ENCODE peak calls at places on chromosomes 5 and 9, in seven cellular contexts. N is neuronal stem cell, Z is trophoblast cell, T is IMR-90, D is H9, I is H1, P is mesendoderm. Q is an unnamed sample.

GRCh38 chr5:160548949-160549665 is 127.5 kb downstream of the PTTG1 start:
- DNase-seq in T (no peak), D (no peak), P (no peak), N (no peak), Z (no peak), I (no peak), Q (no peak)

GRCh38 chr5:43039115-43039467 is 1.0 kb downstream of the ANXA2R start:
- DNase-seq in P (no peak), T (no peak), I (no peak), Z (no peak), D (no peak), N (no peak), Q (no peak)

GRCh38 chr5:139745800-139746690 is 49.6 kb upstream of the PSD2 start:
- DNase-seq in Z (peak), D (peak), P (peak), N (peak), I (peak), T (peak), Q (peak)

GRCh38 chr5:137316346-137316736 is 182.8 kb downstream of the SPOCK1 start:
- DNase-seq in D (no peak), I (no peak), N (no peak), T (peak), Z (no peak), P (no peak), Q (no peak)

GRCh38 chr5:179257190-179257741 is 88.0 kb downstream of the ADAMTS2 start:
- DNase-seq in N (no peak), T (no peak), I (no peak), D (peak), Z (no peak), P (no peak), Q (no peak)

GRCh38 chr5:58136416-58136815 is 323.5 kb downstream of the PLK2 start:
- DNase-seq in I (no peak), Z (no peak), N (no peak), D (no peak), P (no peak), T (no peak), Q (no peak)

GRCh38 chr5:555058-555623 is 30.9 kb upstream of the SLC9A3 start:
- DNase-seq in P (no peak), T (no peak), N (no peak), D (no peak), I (no peak), Z (no peak), Q (no peak)

GRCh38 chr5:96094904-96095303 is 133.3 kb upstream of the ELL2 start:
- DNase-seq in T (no peak), I (no peak), Z (no peak), D (no peak), N (no peak), P (no peak), Q (no peak)

GRCh38 chr5:121031487-121031886 is 567.4 kb downstream of the PRR16 start:
- DNase-seq in Z (no peak), T (no peak), D (no peak), P (no peak), N (no peak), I (no peak), Q (no peak)

GRCh38 chr5:10634562-10634961 is 70.7 kb downstream of the ANKRD33B start:
- DNase-seq in I (no peak), P (no peak), D (no peak), T (no peak), Z (no peak), N (no peak), Q (no peak)

GRCh38 chr9:12777149-12778010 is 2.6 kb downstream of the LURAP1L start:
- DNase-seq in P (no peak), N (no peak), Z (peak), T (no peak), D (no peak), I (no peak), Q (peak)
- H3K4ac ChIP-seq in P (no peak), N (no peak), Z (no peak), T (peak), D (no peak), I (no peak), Q (no peak)

GRCh38 chr5:116546033-116546742 is 28.4 kb downstream of the SEMA6A start:
- DNase-seq in I (no peak), T (no peak), Z (peak), D (no peak), P (peak), N (no peak), Q (peak)
- H3K27ac ChIP-seq in I (no peak), T (no peak), Z (peak), D (no peak), P (no peak), N (no peak), Q (no peak)

GRCh38 chr9:124219290-124219605 is 38.5 kb upstream of the NEK6 start:
- DNase-seq in T (no peak), Z (no peak), I (no peak), P (no peak), D (no peak), N (no peak), Q (no peak)

GRCh38 chr9:124220551-124221451 is 36.9 kb upstream of the NEK6 start:
- DNase-seq in D (no peak), T (peak), I (no peak), N (no peak), P (peak), Z (no peak), Q (no peak)

GRCh38 chr9:124222918-124223720 is 34.6 kb upstream of the NEK6 start:
- DNase-seq in T (peak), P (no peak), Z (peak), N (no peak), I (no peak), D (no peak), Q (peak)

GRCh38 chr9:124222109-124222508 is 35.6 kb upstream of the NEK6 start:
- DNase-seq in Z (no peak), N (no peak), I (no peak), D (no peak), P (no peak), T (no peak), Q (no peak)

GRCh38 chr9:124221685-124222084 is 36.1 kb upstream of the NEK6 start:
- DNase-seq in Z (no peak), N (no peak), I (no peak), T (no peak), P (no peak), D (no peak), Q (no peak)
- H3K4ac ChIP-seq in Z (no peak), N (no peak), I (no peak), T (no peak), P (no peak), D (no peak), Q (no peak)

GRCh38 chr5:141824717-141825116 is 53.5 kb downstream of the PCDH1 start:
- DNase-seq in N (no peak), Z (no peak), I (no peak), P (no peak), T (no peak), D (no peak), Q (no peak)
- H3K27ac ChIP-seq in N (no peak), Z (no peak), I (no peak), P (no peak), T (no peak), D (no peak), Q (no peak)

DNA sequence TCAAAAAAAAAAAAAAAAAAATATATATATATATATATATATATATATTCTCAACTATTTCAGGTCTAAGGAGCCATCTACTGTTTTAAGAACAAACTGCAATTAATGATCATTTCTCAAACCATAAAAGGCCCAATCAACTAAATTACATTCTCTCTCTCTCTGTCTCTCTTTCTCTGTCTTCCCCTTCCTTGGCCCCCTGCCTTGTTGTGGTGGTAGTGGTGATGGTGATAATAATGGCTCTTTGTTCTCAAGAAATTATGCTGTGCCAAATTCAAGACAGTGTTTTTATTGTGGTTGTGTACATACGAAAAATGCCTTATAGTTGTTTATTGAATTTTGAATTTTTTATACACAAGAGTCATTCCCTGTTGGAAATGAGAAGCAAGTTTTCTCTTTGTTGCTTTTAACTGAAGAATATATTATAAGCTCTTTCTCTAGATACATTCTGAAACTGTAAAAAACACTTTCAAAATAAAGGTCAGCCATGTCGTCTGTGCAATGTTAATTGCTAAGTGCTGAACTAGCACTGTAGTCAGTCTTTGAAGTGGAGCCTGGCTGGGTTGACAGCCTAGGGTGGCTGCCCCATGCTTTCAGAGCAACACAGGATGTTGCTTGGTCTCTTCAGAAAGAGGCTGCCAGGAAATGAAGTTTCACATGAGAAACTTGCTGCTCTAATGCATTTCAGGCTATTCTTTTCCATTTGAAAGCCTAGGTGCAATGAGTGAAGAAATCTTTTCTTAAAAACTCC is 96.0 kb downstream of the HINT1 start:
- DNase-seq in T (no peak), Z (no peak), P (no peak), N (no peak), I (no peak), D (no peak), Q (no peak)
- H3K4ac ChIP-seq in T (no peak), Z (no peak), P (no peak), N (no peak), I (no peak), D (no peak), Q (no peak)

DNA sequence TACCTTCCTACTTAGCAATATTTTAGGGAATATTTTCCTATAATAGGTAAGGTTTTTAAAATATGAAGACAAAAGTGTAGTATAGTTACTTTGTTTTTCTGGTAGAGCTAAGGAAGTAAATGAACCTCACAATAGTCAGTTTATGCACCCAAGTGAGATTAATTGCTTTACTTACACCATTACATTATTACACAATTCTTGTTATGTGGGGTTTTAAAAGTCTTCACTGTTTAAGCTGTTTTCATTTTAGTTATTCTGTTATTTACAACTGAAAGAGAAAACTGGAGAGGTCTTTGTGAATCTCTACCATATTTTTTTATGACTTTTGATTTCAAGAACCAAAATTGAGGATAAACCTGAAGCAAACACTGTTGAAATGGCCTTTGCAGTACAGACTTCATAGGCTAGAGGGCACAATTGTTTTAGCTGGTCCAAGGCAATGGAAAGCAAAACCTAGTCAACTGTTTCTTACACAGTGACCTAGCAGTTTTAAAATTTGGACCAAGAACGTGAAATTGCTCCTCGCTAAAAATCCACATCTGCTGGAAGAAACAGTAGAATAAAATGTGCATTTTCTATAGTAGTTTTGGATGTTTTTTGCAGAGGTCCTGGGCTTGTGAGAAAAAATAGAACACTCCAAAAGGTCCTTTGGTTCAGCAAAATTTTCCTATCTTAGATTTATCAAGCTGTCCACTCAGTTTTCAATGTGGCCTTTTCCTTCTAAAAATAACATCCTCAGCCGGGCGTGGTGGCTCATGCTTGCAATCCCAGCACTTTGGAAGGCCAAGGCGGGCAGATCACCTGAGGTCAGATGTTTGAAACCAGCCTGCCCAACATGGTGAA is 66.4 kb upstream of the FER start:
- DNase-seq in P (peak), N (peak), T (peak), D (no peak), I (no peak), Z (peak), Q (peak)
- H3K27ac ChIP-seq in P (no peak), N (no peak), T (no peak), D (no peak), I (no peak), Z (no peak), Q (no peak)

GRCh38 chr9:99666571-99666970 is 155.1 kb upstream of the NR4A3 start:
- DNase-seq in P (no peak), N (no peak), D (no peak), T (no peak), Z (no peak), I (no peak), Q (no peak)

GRCh38 chr9:99660191-99660636 is 161.5 kb upstream of the NR4A3 start:
- DNase-seq in P (no peak), I (no peak), N (no peak), Z (peak), T (no peak), D (no peak), Q (no peak)

GRCh38 chr9:99663297-99663696 is 158.4 kb upstream of the NR4A3 start:
- DNase-seq in P (no peak), T (no peak), I (no peak), D (no peak), Z (no peak), N (no peak), Q (no peak)
- H3K4ac ChIP-seq in P (no peak), T (no peak), I (no peak), D (no peak), Z (no peak), N (no peak), Q (no peak)

GRCh38 chr5:35223777-35224395 is 6.4 kb downstream of the PRLR start:
- DNase-seq in N (no peak), D (no peak), Z (peak), I (no peak), P (peak), T (no peak), Q (peak)

GRCh38 chr5:35218981-35219380 is 11.3 kb downstream of the PRLR start:
- DNase-seq in T (no peak), P (no peak), Z (no peak), N (no peak), I (no peak), D (no peak), Q (no peak)

DNA sequence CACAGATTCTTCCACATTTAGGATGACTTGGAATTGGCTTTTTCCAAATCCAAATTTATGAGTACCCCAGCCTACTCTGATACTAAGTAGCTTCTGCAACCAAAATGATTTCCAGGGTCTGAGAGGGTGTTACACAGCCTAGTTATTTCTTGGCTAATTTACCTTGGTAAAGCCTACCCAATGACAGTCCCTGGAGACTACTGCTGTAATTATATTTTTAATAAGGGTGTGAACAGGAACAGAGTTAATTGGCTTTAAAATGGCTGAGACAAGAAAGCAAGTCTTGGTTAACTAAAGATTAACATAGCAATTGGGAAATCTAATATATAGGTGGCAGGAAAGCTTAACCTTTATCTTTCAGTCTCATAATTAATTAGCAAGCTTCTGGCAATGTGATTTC is 9.3 kb downstream of the PRLR start:
- DNase-seq in Z (no peak), P (no peak), I (no peak), D (no peak), N (no peak), T (no peak), Q (no peak)
- H3K27ac ChIP-seq in Z (no peak), P (no peak), I (no peak), D (no peak), N (no peak), T (no peak), Q (no peak)

GRCh38 chr9:133340256-133340655 is 4.3 kb upstream of the SURF6 start:
- DNase-seq in I (no peak), P (no peak), T (no peak), Z (no peak), N (no peak), D (no peak), Q (no peak)

GRCh38 chr9:133342570-133342969 is 5.4 kb downstream of the MED22 start:
- DNase-seq in D (peak), Z (no peak), I (peak), N (no peak), P (peak), T (no peak), Q (no peak)

GRCh38 chr9:133340916-133341315 is 4.9 kb upstream of the SURF6 start:
- DNase-seq in I (no peak), N (no peak), T (no peak), P (no peak), D (no peak), Z (no peak), Q (no peak)

GRCh38 chr9:133341369-133342082 is 5.5 kb upstream of the SURF6 start:
- DNase-seq in D (no peak), T (no peak), N (no peak), I (no peak), P (no peak), Z (no peak), Q (no peak)

GRCh38 chr9:133342083-133342406 is 5.9 kb downstream of the MED22 start:
- DNase-seq in N (no peak), T (no peak), P (peak), I (peak), Z (no peak), D (peak), Q (no peak)
- H3K4ac ChIP-seq in N (no peak), T (no peak), P (no peak), I (no peak), Z (no peak), D (no peak), Q (no peak)

Q was measured in mesenchymal stem cell.